ENCODE peak calls at places on chromosomes 16 and 17, in four cellular contexts. M, O, Q and A are unnamed samples.

GRCh38 chr16:776824-777223 is 11.4 kb downstream of the RPUSD1 start:
- DNase-seq in Q (no peak), O (no peak), M (no peak), A (no peak)

GRCh38 chr16:80989801-80990200 is 16.9 kb downstream of the CMC2 start:
- DNase-seq in O (no peak), M (no peak), Q (no peak), A (no peak)

GRCh38 chr17:31580331-31581021 is 189.0 kb downstream of the RAB11FIP4 start:
- DNase-seq in O (peak), Q (no peak), M (no peak), A (no peak)

GRCh38 chr16:89831810-89832328 is 3.6 kb downstream of the SPIRE2 start:
- DNase-seq in Q (no peak), M (no peak), O (no peak), A (no peak)

GRCh38 chr16:49491736-49492089 is 118.1 kb downstream of the C16orf78 start:
- DNase-seq in Q (no peak), M (peak), O (no peak), A (no peak)

GRCh38 chr16:685967-686366 is 1.8 kb upstream of the JMJD8 start:
- DNase-seq in O (no peak), Q (no peak), M (no peak), A (no peak)

GRCh38 chr17:33205552-33205951 is 87.5 kb downstream of the ASIC2 start:
- DNase-seq in M (no peak), O (no peak), Q (no peak), A (no peak)

GRCh38 chr17:78726471-78727010 is 55.5 kb downstream of the CYTH1 start:
- DNase-seq in M (no peak), Q (no peak), O (no peak), A (no peak)

GRCh38 chr16:87664792-87665191 is 62.5 kb downstream of the JPH3 start:
- DNase-seq in O (no peak), Q (no peak), M (no peak), A (no peak)

GRCh38 chr17:78202666-78203065 is 11.4 kb upstream of the BIRC5 start:
- DNase-seq in M (no peak), Q (no peak), O (no peak), A (no peak)

GRCh38 chr17:38507436-38507835 is 79.2 kb downstream of the ARHGAP23 start:
- DNase-seq in O (no peak), M (no peak), Q (no peak), A (no peak)

GRCh38 chr17:42519546-42520444 is 16.2 kb upstream of the NAGLU start:
- DNase-seq in M (no peak), O (no peak), Q (no peak), A (no peak)

GRCh38 chr16:50636865-50637374 is 44.2 kb downstream of the SNX20 start:
- DNase-seq in O (no peak), Q (no peak), M (no peak), A (no peak)

GRCh38 chr16:31010539-31010938 is at the start of gene STX1B:
- DNase-seq in O (no peak), M (peak), Q (no peak), A (no peak)